ENCODE peak calls at places on chromosomes 2 and 18, in five cellular contexts. X is amygdala; J is HEK293T; B is activated T-cell treated with anti-CD3 and anti-CD28 coated beads for 24 hours; D is stimulated activated CD4-positive, alpha-beta T cell treated with anti-CD3 and anti-CD28 coated beads, Interleukin-4, amount 100 ng/mL, for 24 hours. U is an unnamed sample.

GRCh38 chr18:58402247-58402646 is 226.6 kb downstream of the ALPK2 start:
- DNase-seq in X (no peak), J (no peak), B (no peak), D (no peak), U (no peak)

GRCh38 chr2:29495536-29495935 is 380.3 kb downstream of the CLIP4 start:
- DNase-seq in X (no peak), J (no peak), B (no peak), D (no peak), U (no peak)

GRCh38 chr18:55577812-55578539 is 10.0 kb downstream of the TCF4 start:
- DNase-seq in X (no peak), J (no peak), B (no peak), D (no peak), U (no peak)

GRCh38 chr2:56580242-56580641 is 396.5 kb downstream of the CCDC85A start:
- DNase-seq in X (no peak), J (no peak), B (no peak), D (no peak), U (no peak)

GRCh38 chr2:98705333-98705617 is 25.7 kb downstream of the MGAT4A start:
- DNase-seq in X (no peak), J (no peak), B (no peak), D (no peak), U (no peak)

GRCh38 chr18:72161686-72162085 is 382.5 kb downstream of the CBLN2 start:
- DNase-seq in X (no peak), J (no peak), B (no peak), D (no peak), U (no peak)

GRCh38 chr2:33323957-33324356 is 152.5 kb upstream of the RASGRP3 start:
- DNase-seq in X (no peak), J (no peak), B (no peak), D (no peak), U (no peak)

GRCh38 chr2:201797175-201797840 is 9.0 kb upstream of the CDK15 start:
- DNase-seq in X (no peak), J (no peak), B (no peak), D (no peak), U (no peak)

GRCh38 chr2:43114210-43114609 is 112.2 kb downstream of the ZFP36L2 start:
- DNase-seq in X (no peak), J (no peak), B (no peak), D (no peak), U (no peak)

GRCh38 chr2:176924909-176925548 is 287.6 kb upstream of the HNRNPA3 start:
- DNase-seq in X (no peak), J (no peak), B (no peak), D (no peak), U (no peak)

GRCh38 chr2:188477564-188478086 is 186.0 kb downstream of the GULP1 start:
- DNase-seq in X (no peak), J (no peak), B (no peak), D (no peak), U (no peak)

GRCh38 chr2:54560146-54560881 is 104.2 kb downstream of the SPTBN1 start:
- DNase-seq in X (no peak), J (no peak), B (no peak), D (no peak), U (no peak)

GRCh38 chr18:41324934-41325333 is 630.1 kb upstream of the PIK3C3 start:
- DNase-seq in X (no peak), J (no peak), B (no peak), D (no peak), U (no peak)

GRCh38 chr2:156331572-156332451 is 709 bp downstream of the NR4A2 start:
- DNase-seq in X (no peak), J (peak; percentile 34), B (no peak), D (peak; percentile 49), U (no peak)

GRCh38 chr2:219502618-219503017 is 3.9 kb downstream of the GMPPA start:
- DNase-seq in X (no peak), J (no peak), B (no peak), D (no peak), U (no peak)

GRCh38 chr2:60337142-60337497 is 216.3 kb downstream of the BCL11A start:
- DNase-seq in X (no peak), J (no peak), B (no peak), D (no peak), U (no peak)

GRCh38 chr2:107989445-107989844 is 3.1 kb downstream of the SLC5A7 start:
- DNase-seq in X (no peak), J (no peak), B (no peak), D (no peak), U (no peak)

GRCh38 chr18:13562494-13563029 is 163.8 kb downstream of the FAM210A start:
- DNase-seq in X (no peak), J (no peak), B (peak; percentile 81), D (peak; percentile 91), U (no peak)

GRCh38 chr2:186687774-186688173 is 6.1 kb upstream of the FAM171B start:
- DNase-seq in X (no peak), J (no peak), B (no peak), D (no peak), U (no peak)

GRCh38 chr18:36496022-36496421 is 198.5 kb downstream of the FHOD3 start:
- DNase-seq in X (no peak), J (no peak), B (no peak), D (no peak), U (no peak)

GRCh38 chr2:50347355-50348044 is 684.4 kb downstream of the NRXN1 start:
- DNase-seq in X (no peak), J (no peak), B (no peak), D (no peak), U (no peak)

GRCh38 chr2:176390276-176390675 is 121.0 kb downstream of the MTX2 start:
- DNase-seq in X (no peak), J (no peak), B (no peak), D (no peak), U (no peak)

GRCh38 chr2:47269316-47270232 is 114.5 kb upstream of the STPG4 start:
- DNase-seq in X (no peak), J (no peak), B (no peak), D (no peak), U (no peak)

GRCh38 chr2:65231121-65231520 is 3.5 kb downstream of the ACTR2 start:
- DNase-seq in X (no peak), J (no peak), B (no peak), D (no peak), U (no peak)

GRCh38 chr2:191247381-191248057 is 2.3 kb downstream of the MYO1B start:
- DNase-seq in X (no peak), J (peak; percentile 34), B (no peak), D (no peak), U (no peak)

GRCh38 chr2:224775638-224776037 is 59.5 kb upstream of the CCDC195 start:
- DNase-seq in X (no peak), J (no peak), B (no peak), D (no peak), U (no peak)

GRCh38 chr2:164014068-164014577 is 278.3 kb upstream of the FIGN start:
- DNase-seq in X (peak; percentile 51), J (no peak), B (no peak), D (no peak), U (no peak)

GRCh38 chr2:176125215-176126054 is 2.9 kb downstream of the HOXD9 start:
- DNase-seq in X (no peak), J (no peak), B (no peak), D (no peak), U (no peak)

GRCh38 chr18:79805926-79806487 is 8.3 kb downstream of the KCNG2 start:
- DNase-seq in X (no peak), J (no peak), B (no peak), D (no peak), U (no peak)

GRCh38 chr2:112204411-112204810 is 50.4 kb downstream of the ZC3H8 start:
- DNase-seq in X (no peak), J (no peak), B (no peak), D (no peak), U (no peak)

GRCh38 chr2:180723712-180724111 is 256.7 kb upstream of the UBE2E3 start:
- DNase-seq in X (no peak), J (no peak), B (no peak), D (no peak), U (no peak)

GRCh38 chr2:199136681-199137080 is 321.1 kb downstream of the SATB2 start:
- DNase-seq in X (no peak), J (no peak), B (no peak), D (no peak), U (no peak)

GRCh38 chr2:235666240-235666781 is 172.5 kb downstream of the AGAP1 start:
- DNase-seq in X (no peak), J (peak; percentile 57), B (no peak), D (no peak), U (no peak)

GRCh38 chr2:209629622-209630021 is 142.0 kb upstream of the UNC80 start:
- DNase-seq in X (no peak), J (no peak), B (no peak), D (no peak), U (no peak)

U was measured in T-helper 22 cell.